ENCODE peak calls at places on chromosomes 12 and 14, in five cellular contexts. X is A549, Q is K562, Y is HepG2, L is H1. H is an unnamed sample.

GRCh38 chr12:90401185-90401584 is 553.8 kb downstream of the CCER1 start:
- DNase-seq in X (no peak), Q (no peak), Y (no peak), L (no peak), H (no peak)

GRCh38 chr12:124809878-124810277 is 53.8 kb downstream of the SCARB1 start:
- DNase-seq in X (no peak), Q (no peak), Y (no peak), L (no peak), H (peak)

GRCh38 chr12:110109037-110109836 is 14.9 kb upstream of the IFT81 start:
- DNase-seq in X (peak), Q (peak), Y (peak), L (no peak), H (peak)

GRCh38 chr14:60723218-60724079 is 702 bp downstream of the SIX4 start:
- DNase-seq in X (peak), Q (peak), Y (no peak), L (peak), H (peak)

GRCh38 chr12:118098911-118099671 is 4.7 kb downstream of the VSIG10 start:
- DNase-seq in X (no peak), Q (no peak), Y (no peak), L (no peak), H (no peak)

GRCh38 chr12:59715434-59715833 is 119.6 kb downstream of the SLC16A7 start:
- DNase-seq in X (no peak), Q (no peak), Y (peak), L (no peak), H (no peak)

GRCh38 chr12:31363826-31364225 is 37.9 kb upstream of the SINHCAF start:
- DNase-seq in X (no peak), Q (no peak), Y (no peak), L (no peak), H (no peak)

GRCh38 chr12:6632026-6632978 is 3.5 kb downstream of the LPAR5 start:
- DNase-seq in X (no peak), Q (no peak), Y (no peak), L (no peak), H (no peak)

GRCh38 chr12:76706099-76706498 is 57.8 kb upstream of the ZDHHC17 start:
- DNase-seq in X (no peak), Q (no peak), Y (no peak), L (no peak), H (peak)

DNA sequence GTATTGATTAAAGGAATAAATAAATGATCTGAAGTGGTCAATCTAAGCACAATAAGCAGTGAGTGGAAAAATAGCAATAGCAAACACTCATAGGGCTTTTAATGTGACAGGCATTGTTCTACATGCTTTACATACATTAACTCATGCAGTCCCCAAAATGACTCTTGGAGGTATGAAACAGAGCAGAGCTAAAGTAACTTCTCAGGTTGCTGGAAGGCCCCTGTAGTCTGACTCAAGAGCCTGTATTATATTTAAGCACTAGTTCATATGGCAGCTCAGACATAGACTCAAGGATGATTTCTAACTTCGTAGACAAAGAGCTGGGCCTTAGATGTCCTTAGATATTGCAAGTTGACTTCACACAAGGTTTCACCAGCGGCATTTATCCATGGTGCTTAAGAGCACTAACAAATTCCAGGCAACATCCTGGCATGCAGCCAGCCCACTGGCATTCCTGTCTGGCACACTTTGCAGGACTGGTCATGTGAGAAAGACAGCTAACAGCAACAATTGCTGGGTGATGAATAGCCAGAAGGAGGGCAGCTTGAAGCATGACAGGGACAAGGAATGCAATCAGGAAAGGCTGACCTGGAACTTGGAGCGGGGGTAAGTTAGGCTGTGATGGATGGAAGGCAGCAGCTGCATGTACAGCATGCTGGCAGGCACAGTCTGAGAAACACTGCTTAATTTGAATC is 22.9 kb upstream of the KTN1 start:
- DNase-seq in X (peak), Q (no peak), Y (peak), L (no peak), H (peak)
- TF ChIP-seq MAFK in X (no peak), Q (no peak), Y (no peak), L (no peak), H (no peak)

DNA sequence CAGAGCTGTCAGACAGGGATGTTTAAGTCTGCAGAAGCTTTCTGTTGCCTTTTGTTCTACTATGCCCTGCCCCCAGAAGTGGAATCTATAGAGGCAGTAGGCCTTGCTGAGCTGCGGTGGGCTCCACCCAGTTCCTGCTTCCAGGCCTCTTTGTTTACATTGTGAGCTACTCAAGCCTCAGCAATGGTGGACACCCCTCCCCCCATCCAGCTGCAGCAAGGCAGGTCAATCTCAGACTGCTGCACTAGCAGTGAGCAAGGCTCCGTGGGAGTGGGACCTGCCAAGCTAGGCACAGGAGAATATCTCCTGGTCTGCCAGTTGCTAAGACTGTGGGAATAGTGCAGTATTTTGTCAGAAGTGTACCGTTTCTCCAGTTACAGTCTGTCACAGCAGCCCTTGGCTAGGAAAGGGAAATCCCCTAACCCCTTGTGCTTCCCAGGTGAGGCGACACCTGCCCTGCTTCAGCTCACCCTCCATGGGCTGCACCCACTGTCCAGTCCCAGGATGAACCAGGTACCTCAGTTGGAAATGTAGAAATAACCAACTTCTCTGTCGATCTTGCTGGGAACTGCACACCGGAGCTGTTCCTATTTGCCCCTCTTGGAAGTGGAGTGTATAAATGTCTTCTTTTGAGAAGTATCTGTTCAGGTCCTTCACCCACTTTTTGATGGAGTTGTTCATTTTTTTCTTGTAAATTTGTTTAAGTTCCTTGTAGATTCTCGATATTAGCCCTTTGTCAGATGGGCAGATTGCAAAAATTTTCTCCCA is 213.5 kb upstream of the SLC38A2 start:
- DNase-seq in X (peak), Q (no peak), Y (peak), L (no peak), H (peak)
- TF ChIP-seq USF2 in X (no peak), Q (no peak), Y (no peak), L (no peak), H (no peak)

DNA sequence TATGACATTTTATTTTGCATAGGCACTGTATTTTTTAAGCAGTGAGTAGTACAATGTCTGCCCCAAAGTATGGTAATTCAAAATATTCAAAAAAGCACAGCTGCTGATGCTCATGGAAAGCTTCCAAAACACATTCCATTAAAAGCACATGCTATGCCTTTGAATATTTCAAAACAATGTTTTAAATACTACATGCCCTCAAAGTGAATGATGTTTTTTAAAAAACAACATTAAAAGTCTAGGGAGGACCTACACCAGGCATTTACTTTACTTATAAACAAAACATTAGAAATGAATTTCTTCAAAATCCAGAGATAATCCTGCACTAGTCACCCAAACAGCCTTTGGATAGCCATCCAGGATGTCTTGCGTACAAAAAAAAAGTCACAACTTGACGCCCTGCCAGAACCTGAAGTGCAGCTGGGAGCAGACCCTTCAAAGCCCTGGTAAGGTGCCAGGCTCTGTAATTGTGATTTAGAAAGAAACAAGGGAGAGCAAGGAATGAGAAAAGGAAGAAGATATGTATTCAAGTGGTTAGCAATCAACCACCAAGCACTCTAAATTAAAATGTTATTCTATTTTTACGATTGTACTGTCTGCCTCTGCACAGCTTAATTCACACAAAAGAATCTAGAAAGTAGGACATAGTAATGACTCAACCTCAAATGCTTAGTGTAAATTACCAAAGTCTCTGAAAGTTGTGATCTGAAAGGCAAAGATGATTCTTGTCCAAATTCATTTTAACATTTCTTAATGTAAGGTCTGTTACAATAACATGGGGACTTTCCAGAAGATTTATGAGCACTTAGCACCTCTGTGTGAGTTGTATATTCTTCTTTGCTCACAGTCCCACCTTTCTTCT is 31.9 kb downstream of the CEP83 start:
- DNase-seq in X (no peak), Q (no peak), Y (no peak), L (no peak), H (peak)
- TF ChIP-seq MAFK in X (no peak), Q (no peak), Y (no peak), L (no peak), H (no peak)

DNA sequence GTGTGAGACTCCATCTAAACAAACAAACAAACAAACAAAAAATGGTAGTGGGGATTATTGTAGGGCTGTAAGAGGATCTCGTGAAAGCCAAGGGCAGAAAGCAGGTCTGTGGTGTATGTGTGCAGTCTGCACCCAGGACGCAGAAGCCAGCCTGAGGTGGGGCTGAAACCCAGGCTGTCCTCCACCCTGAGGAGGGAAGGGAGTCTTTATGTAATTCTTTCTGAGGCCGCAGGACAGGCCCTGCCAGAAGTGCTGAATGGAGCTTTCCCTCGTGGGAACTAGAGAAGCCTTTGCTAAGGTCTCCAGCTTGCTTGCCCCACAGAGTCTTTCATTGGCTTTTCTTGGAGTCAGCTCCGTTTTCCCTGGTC is 27.7 kb downstream of the SLC17A8 start:
- DNase-seq in X (no peak), Q (no peak), Y (no peak), L (no peak), H (no peak)
- TF ChIP-seq USF2 in X (no peak), Q (no peak), Y (no peak), L (no peak), H (no peak)

GRCh38 chr14:32366256-32366655 is 37.2 kb downstream of the AKAP6 start:
- DNase-seq in X (peak), Q (no peak), Y (no peak), L (no peak), H (no peak)

GRCh38 chr14:32364941-32365340 is 35.8 kb downstream of the AKAP6 start:
- DNase-seq in X (no peak), Q (no peak), Y (no peak), L (no peak), H (no peak)

GRCh38 chr14:32358781-32359180 is 29.7 kb downstream of the AKAP6 start:
- DNase-seq in X (no peak), Q (no peak), Y (no peak), L (no peak), H (no peak)

GRCh38 chr14:32363761-32364160 is 34.7 kb downstream of the AKAP6 start:
- DNase-seq in X (no peak), Q (no peak), Y (no peak), L (no peak), H (no peak)

DNA sequence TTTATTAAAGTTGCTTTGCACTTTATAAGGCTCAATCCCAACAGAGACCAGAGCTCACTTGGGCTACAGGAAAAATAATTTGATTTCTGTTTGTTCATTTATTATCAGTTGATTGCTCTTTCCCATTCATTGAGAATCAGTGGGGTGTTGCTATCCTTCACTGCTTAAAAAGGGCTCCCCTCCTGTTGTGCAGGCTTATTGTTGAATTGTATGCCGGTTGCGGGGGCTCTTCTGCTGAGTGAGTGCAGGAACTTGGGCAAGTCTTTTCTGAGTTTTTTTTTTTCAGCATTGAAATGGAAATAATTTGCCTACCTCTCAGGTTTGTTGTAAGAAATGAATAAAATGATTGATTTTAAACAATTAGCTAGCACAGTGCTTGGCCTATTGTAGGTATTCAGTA is 32.6 kb downstream of the AKAP6 start:
- DNase-seq in X (no peak), Q (no peak), Y (no peak), L (no peak), H (no peak)
- TF ChIP-seq MAFK in X (no peak), Q (no peak), Y (no peak), L (no peak), H (no peak)

GRCh38 chr12:92208613-92209121 is 63.0 kb upstream of the BTG1 start:
- DNase-seq in X (peak), Q (no peak), Y (no peak), L (no peak), H (peak)
- TF ChIP-seq USF2 in X (no peak), Q (no peak), Y (no peak), L (no peak), H (no peak)

GRCh38 chr14:100405752-100406455 is 82.8 kb downstream of the SLC25A47 start:
- DNase-seq in X (no peak), Q (no peak), Y (no peak), L (no peak), H (no peak)

GRCh38 chr14:100404419-100404818 is 81.3 kb downstream of the SLC25A47 start:
- DNase-seq in X (no peak), Q (no peak), Y (no peak), L (no peak), H (no peak)

GRCh38 chr14:100407376-100408102 is 84.4 kb downstream of the SLC25A47 start:
- DNase-seq in X (no peak), Q (no peak), Y (no peak), L (no peak), H (no peak)

GRCh38 chr14:100408350-100409015 is 85.3 kb downstream of the SLC25A47 start:
- DNase-seq in X (peak), Q (peak), Y (no peak), L (no peak), H (peak)

DNA sequence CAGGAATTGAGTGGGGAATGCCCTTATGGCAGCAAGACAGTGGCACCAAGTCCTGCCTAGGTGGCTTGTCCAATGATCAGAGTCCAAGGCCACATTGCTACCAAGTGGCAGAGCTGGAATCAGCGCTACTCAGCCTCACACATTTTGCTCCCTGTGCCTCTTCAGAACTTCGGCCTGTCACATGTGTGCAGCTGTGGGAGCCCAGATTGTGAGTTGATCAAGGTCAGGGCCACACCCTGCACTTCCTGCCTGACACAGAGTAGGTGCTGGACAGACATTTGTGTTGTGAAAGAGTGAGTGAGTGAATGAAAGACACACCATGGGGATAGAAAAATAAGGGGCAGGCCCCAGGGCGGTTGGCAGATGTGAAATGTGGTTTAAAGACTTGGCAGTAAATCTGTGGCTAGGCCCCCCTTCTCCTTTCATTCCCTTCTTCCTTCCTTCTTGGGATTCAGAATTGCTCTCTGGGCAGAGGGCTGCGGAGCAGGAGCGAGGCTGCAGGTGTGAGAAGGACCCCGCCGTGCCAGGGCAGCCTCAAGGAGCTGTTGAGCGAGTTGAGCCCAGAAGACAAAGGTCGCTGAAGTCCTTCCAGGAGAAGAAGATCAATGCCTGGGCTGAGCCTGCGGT is 83.5 kb downstream of the SLC25A47 start:
- DNase-seq in X (peak), Q (peak), Y (peak), L (no peak), H (peak)
- TF ChIP-seq MAFK in X (no peak), Q (no peak), Y (no peak), L (no peak), H (no peak)

GRCh38 chr12:115451151-115451784 is 767.3 kb upstream of the TBX3 start:
- DNase-seq in X (no peak), Q (no peak), Y (no peak), L (no peak), H (no peak)

GRCh38 chr12:115451785-115452736 is 768.1 kb upstream of the TBX3 start:
- DNase-seq in X (no peak), Q (peak), Y (peak), L (peak), H (peak)

GRCh38 chr12:115450710-115451109 is 766.7 kb upstream of the TBX3 start:
- DNase-seq in X (no peak), Q (no peak), Y (no peak), L (no peak), H (no peak)

GRCh38 chr12:115450017-115450416 is 766.0 kb upstream of the TBX3 start:
- DNase-seq in X (no peak), Q (no peak), Y (no peak), L (no peak), H (no peak)

GRCh38 chr12:115449526-115449925 is 765.6 kb upstream of the TBX3 start:
- DNase-seq in X (no peak), Q (no peak), Y (no peak), L (no peak), H (no peak)
- TF ChIP-seq USF2 in X (no peak), Q (no peak), Y (no peak), L (no peak), H (no peak)